ENCODE peak calls at places on chromosomes 12 and 14, in seven cellular contexts. K is iPS-NIHi11; R is GM13977; W is mammary epithelial cell; M is CD4-positive, alpha-beta T cell; Y is stimulated activated CD4-positive, alpha-beta T cell treated with anti-CD3 and anti-CD28 coated beads, Interleukin-15, amount 100 ng/mL, for 1 hour; U is AG09309. C is an unnamed sample.

GRCh38 chr12:123056053-123056452 is 75.6 kb downstream of the ARL6IP4 start:
- DNase-seq in K (no peak), R (no peak), W (no peak), M (no peak), Y (no peak), U (no peak), C (no peak)

GRCh38 chr14:72454388-72454787 is 439.5 kb downstream of the DPF3 start:
- DNase-seq in K (no peak), R (no peak), W (no peak), M (no peak), Y (no peak), U (no peak), C (no peak)

GRCh38 chr14:71049435-71050147 is 142.3 kb downstream of the PCNX1 start:
- DNase-seq in K (no peak), R (no peak), W (no peak), M (no peak), Y (no peak), U (no peak), C (no peak)

GRCh38 chr14:104104006-104104901 is 18.8 kb downstream of the ASPG start:
- DNase-seq in K (no peak), R (no peak), W (no peak), M (no peak), Y (no peak), U (no peak), C (no peak)

GRCh38 chr12:110929818-110930217 is 9.4 kb upstream of the MYL2 start:
- DNase-seq in K (no peak), R (no peak), W (no peak), M (no peak), Y (no peak), U (no peak), C (no peak)

GRCh38 chr12:111192657-111193056 is 176.2 kb downstream of the PHETA1 start:
- DNase-seq in K (no peak), R (no peak), W (peak), M (no peak), Y (no peak), U (no peak), C (no peak)

GRCh38 chr12:128783129-128783574 is 40.6 kb downstream of the SLC15A4 start:
- DNase-seq in K (no peak), R (peak), W (no peak), M (no peak), Y (no peak), U (no peak), C (no peak)

GRCh38 chr12:53255993-53256392 is 12.1 kb upstream of the ESPL1 start:
- DNase-seq in K (no peak), R (peak), W (no peak), M (no peak), Y (no peak), U (no peak), C (no peak)

GRCh38 chr12:90280033-90280432 is 571.4 kb upstream of the ATP2B1 start:
- DNase-seq in K (no peak), R (no peak), W (peak), M (no peak), Y (no peak), U (no peak), C (no peak)

GRCh38 chr12:88957358-88957757 is 377.1 kb upstream of the KITLG start:
- DNase-seq in K (no peak), R (no peak), W (peak), M (no peak), Y (no peak), U (no peak), C (no peak)

GRCh38 chr14:68798621-68799020 is 5.8 kb upstream of the ZFP36L1 start:
- DNase-seq in K (no peak), R (no peak), W (no peak), M (no peak), Y (no peak), U (no peak), C (no peak)

GRCh38 chr12:45232771-45233372 is 17.0 kb downstream of the ANO6 start:
- DNase-seq in K (peak), R (no peak), W (peak), M (no peak), Y (no peak), U (peak), C (no peak)

GRCh38 chr14:92586001-92586947 is 72.7 kb downstream of the RIN3 start:
- DNase-seq in K (no peak), R (no peak), W (peak), M (no peak), Y (no peak), U (peak), C (no peak)

GRCh38 chr12:18552829-18553228 is 185.0 kb downstream of the PLCZ1 start:
- DNase-seq in K (no peak), R (no peak), W (no peak), M (no peak), Y (no peak), U (no peak), C (no peak)

GRCh38 chr14:96320605-96321004 is 42.5 kb downstream of the ATG2B start:
- DNase-seq in K (no peak), R (no peak), W (no peak), M (no peak), Y (no peak), U (no peak), C (no peak)

GRCh38 chr12:68121143-68121542 is 38.4 kb downstream of the IFNG start:
- DNase-seq in K (no peak), R (no peak), W (no peak), M (no peak), Y (no peak), U (no peak), C (peak)

GRCh38 chr12:123150804-123151678 is at the start of gene PITPNM2:
- DNase-seq in K (peak), R (peak), W (peak), M (peak), Y (peak), U (no peak), C (peak)

GRCh38 chr14:21656980-21657379 is 3.3 kb downstream of the OR4E2 start:
- DNase-seq in K (no peak), R (no peak), W (no peak), M (no peak), Y (no peak), U (no peak), C (no peak)

GRCh38 chr14:51593397-51593796 is 58.3 kb upstream of the FRMD6 start:
- DNase-seq in K (no peak), R (no peak), W (no peak), M (no peak), Y (no peak), U (no peak), C (no peak)

GRCh38 chr12:131140069-131140435 is 186.3 kb downstream of the ADGRD1 start:
- DNase-seq in K (no peak), R (no peak), W (no peak), M (no peak), Y (no peak), U (no peak), C (no peak)